ENCODE peak calls at places on chromosomes 16 and 17, in nine cellular contexts. L is G401; J is neural crest cell; H is activated gamma-delta T cell treated with anti-CD3 and anti-CD28 coated beads, Interleukin-2, amount 50 U/mL, for 16 hours; Y is activated T-helper 1 cell treated with anti-CD3 and anti-CD28 coated beads, Interleukin-2, amount 50 U/mL, for 16 hours; X is right atrium auricular region; M is iPS-NIHi11; N is CD8-positive, alpha-beta memory T cell; O is stimulated activated CD4-positive, alpha-beta T cell treated with anti-CD3 and anti-CD28 coated beads, Interleukin-1b, Interleukin-23, amount 100 ng/mL, for 1 hour. W is an unnamed sample.

GRCh38 chr17:37207103-37207502 is 168.7 kb upstream of the C17orf78 start:
- DNase-seq in L (no peak), J (no peak), H (no peak), Y (no peak), X (no peak), M (no peak), N (no peak), O (no peak), W (no peak)

GRCh38 chr16:61836804-61837398 is 199.3 kb downstream of the CDH8 start:
- DNase-seq in L (no peak), J (no peak), H (no peak), Y (no peak), X (no peak), M (peak), N (no peak), O (no peak), W (no peak)

GRCh38 chr17:82837586-82838320 is 2.1 kb downstream of the ZNF750 start:
- DNase-seq in L (no peak), J (no peak), H (no peak), Y (no peak), X (no peak), M (no peak), N (no peak), O (no peak), W (no peak)

GRCh38 chr17:79777166-79777843 is 643 bp upstream of the CBX2 start:
- DNase-seq in L (no peak), J (peak), H (no peak), Y (no peak), X (no peak), M (peak), N (no peak), O (no peak), W (no peak)

GRCh38 chr17:57600092-57600491 is 145.0 kb downstream of the CCDC182 start:
- DNase-seq in L (no peak), J (no peak), H (peak), Y (no peak), X (no peak), M (no peak), N (no peak), O (no peak), W (peak)

GRCh38 chr16:19542138-19542821 is 13.2 kb upstream of the VPS35L start:
- DNase-seq in L (no peak), J (no peak), H (no peak), Y (no peak), X (no peak), M (no peak), N (no peak), O (no peak), W (no peak)

GRCh38 chr17:19713462-19713861 is 2.9 kb downstream of the SLC47A2 start:
- DNase-seq in L (no peak), J (no peak), H (no peak), Y (no peak), X (no peak), M (peak), N (no peak), O (no peak), W (no peak)

GRCh38 chr17:50201226-50201854 is at the start of gene COL1A1:
- DNase-seq in L (no peak), J (no peak), H (no peak), Y (no peak), X (peak), M (peak), N (no peak), O (no peak), W (no peak)

GRCh38 chr17:38431343-38432145 is 3.3 kb downstream of the ARHGAP23 start:
- DNase-seq in L (no peak), J (no peak), H (no peak), Y (no peak), X (no peak), M (no peak), N (no peak), O (no peak), W (no peak)

GRCh38 chr16:75074920-75075687 is 41.5 kb downstream of the LDHD start:
- DNase-seq in L (peak), J (no peak), H (peak), Y (peak), X (no peak), M (no peak), N (peak), O (peak), W (peak)

GRCh38 chr17:27502526-27503324 is 46.5 kb downstream of the KSR1 start:
- DNase-seq in L (no peak), J (no peak), H (no peak), Y (no peak), X (no peak), M (no peak), N (no peak), O (no peak), W (no peak)

GRCh38 chr16:3519581-3519980 is 18.8 kb downstream of the CLUAP1 start:
- DNase-seq in L (no peak), J (no peak), H (no peak), Y (no peak), X (no peak), M (no peak), N (no peak), O (no peak), W (no peak)

GRCh38 chr17:14302421-14303099 is 1.7 kb downstream of the HS3ST3B1 start:
- DNase-seq in L (peak), J (peak), H (peak), Y (peak), X (peak), M (peak), N (peak), O (peak), W (peak)

GRCh38 chr17:30716461-30717289 is 107.8 kb downstream of the CRLF3 start:
- DNase-seq in L (no peak), J (no peak), H (no peak), Y (no peak), X (no peak), M (no peak), N (no peak), O (no peak), W (no peak)

GRCh38 chr17:37828313-37829124 is 83.7 kb upstream of the HNF1B start:
- DNase-seq in L (no peak), J (no peak), H (no peak), Y (no peak), X (no peak), M (no peak), N (no peak), O (no peak), W (no peak)

GRCh38 chr17:35121315-35121714 is at the start of gene FNDC8:
- DNase-seq in L (no peak), J (no peak), H (no peak), Y (no peak), X (no peak), M (no peak), N (no peak), O (no peak), W (no peak)

GRCh38 chr17:33595783-33596182 is 302.7 kb upstream of the ASIC2 start:
- DNase-seq in L (no peak), J (no peak), H (no peak), Y (no peak), X (no peak), M (no peak), N (no peak), O (no peak), W (no peak)

GRCh38 chr17:76968707-76969597 is 100.7 kb downstream of the MGAT5B start:
- DNase-seq in L (peak), J (peak), H (peak), Y (peak), X (no peak), M (peak), N (peak), O (peak), W (no peak)

GRCh38 chr17:55676274-55676673 is 46.4 kb downstream of the TMEM100 start:
- DNase-seq in L (no peak), J (no peak), H (no peak), Y (no peak), X (no peak), M (no peak), N (no peak), O (no peak), W (no peak)

GRCh38 chr17:78434455-78435329 is 56.2 kb downstream of the PGS1 start:
- DNase-seq in L (no peak), J (no peak), H (no peak), Y (no peak), X (no peak), M (no peak), N (no peak), O (no peak), W (no peak)

GRCh38 chr17:9225305-9226101 is 204.2 kb downstream of the NTN1 start:
- DNase-seq in L (no peak), J (no peak), H (no peak), Y (no peak), X (no peak), M (peak), N (no peak), O (no peak), W (no peak)

GRCh38 chr16:47320546-47321315 is 140.1 kb downstream of the ITFG1 start:
- DNase-seq in L (no peak), J (no peak), H (no peak), Y (no peak), X (no peak), M (no peak), N (no peak), O (no peak), W (no peak)

W was measured in NK-92 treated with Interleukin-12 subunit alpha and Interleukin-12 subunit beta, amount 100 ng/mL, for 24 hours.